ENCODE peak calls at places on chromosome 5, in six cellular contexts. R is left lung, C is upper lobe of right lung, T is PC-3, D is astrocyte of the cerebellum, Y is HepG2. B is an unnamed sample.
A peak's percentile ranks its signal among the peaks of the same experiment; 100 is the strongest.

GRCh38 chr5:76622076-76622475 is 1.1 kb downstream of the F2RL2 start:
- DNase-seq in R (no peak), C (no peak), T (no peak), D (no peak), Y (no peak), B (no peak)

GRCh38 chr5:81893961-81894360 is 77.9 kb upstream of the ATG10 start:
- DNase-seq in R (no peak), C (no peak), T (no peak), D (no peak), Y (no peak), B (no peak)

GRCh38 chr5:151682240-151682639 is 4.5 kb downstream of the SPARC start:
- DNase-seq in R (no peak), C (no peak), T (no peak), D (no peak), Y (no peak), B (no peak)

GRCh38 chr5:64766934-64767333 is 1.6 kb downstream of the SREK1IP1 start:
- DNase-seq in R (no peak), C (no peak), T (no peak), D (no peak), Y (no peak), B (no peak)

GRCh38 chr5:180486636-180487149 is 7.5 kb upstream of the CNOT6 start:
- DNase-seq in R (no peak), C (peak; percentile 20), T (no peak), D (no peak), Y (no peak), B (peak; percentile 45)

GRCh38 chr5:96336351-96336985 is 96.6 kb downstream of the PCSK1 start:
- DNase-seq in R (peak; percentile 46), C (no peak), T (peak; percentile 85), D (peak; percentile 89), Y (peak; percentile 84), B (no peak)

GRCh38 chr5:168708301-168708695 is 129.1 kb upstream of the PANK3 start:
- DNase-seq in R (no peak), C (no peak), T (no peak), D (no peak), Y (no peak), B (no peak)

GRCh38 chr5:28707706-28708105 is 1669.3 kb upstream of the CDH9 start:
- DNase-seq in R (no peak), C (no peak), T (no peak), D (peak; percentile 3), Y (no peak), B (no peak)

GRCh38 chr5:60844429-60844890 is 391 bp upstream of the ELOVL7 start:
- DNase-seq in R (no peak), C (no peak), T (no peak), D (no peak), Y (peak; percentile 5), B (no peak)

GRCh38 chr5:170338272-170338671 is 40.7 kb upstream of the LCP2 start:
- DNase-seq in R (no peak), C (no peak), T (no peak), D (no peak), Y (no peak), B (no peak)

GRCh38 chr5:34968258-34968657 is 38.9 kb downstream of the DNAJC21 start:
- DNase-seq in R (no peak), C (no peak), T (no peak), D (no peak), Y (peak; percentile 46), B (no peak)

GRCh38 chr5:143694357-143694756 is 117.6 kb upstream of the HMHB1 start:
- DNase-seq in R (no peak), C (no peak), T (no peak), D (no peak), Y (peak; percentile 67), B (no peak)

DNA sequence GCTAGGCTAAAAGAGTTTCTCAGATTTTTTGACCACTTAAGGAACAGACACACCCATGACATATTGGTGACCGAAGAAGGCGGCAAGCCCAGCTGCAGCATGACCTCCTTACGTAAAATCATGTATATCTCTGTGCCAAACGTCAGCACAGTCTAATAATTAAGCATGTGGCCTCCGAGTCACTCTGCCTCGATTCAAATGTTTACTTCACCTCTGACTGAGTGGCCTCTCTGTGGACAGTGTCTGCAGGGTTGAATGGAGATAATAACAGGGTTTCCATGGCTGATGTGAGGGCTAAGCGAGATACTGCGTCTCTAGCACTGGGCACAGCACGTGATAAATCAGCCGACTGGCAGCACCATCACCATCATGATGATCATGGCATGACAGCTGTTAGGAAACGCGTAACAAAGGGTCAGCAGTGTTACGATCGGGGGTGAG is 60.5 kb downstream of the ADAMTS2 start:
- DNase-seq in R (no peak), C (peak; percentile 50), T (no peak), D (no peak), Y (no peak), B (peak; percentile 19)
- H3K4me3 ChIP-seq in R (no peak overlapping the region), C (no peak overlapping the region), T (no peak overlapping the region), D (no peak overlapping the region), Y (no peak overlapping the region), B (no peak overlapping the region)

DNA sequence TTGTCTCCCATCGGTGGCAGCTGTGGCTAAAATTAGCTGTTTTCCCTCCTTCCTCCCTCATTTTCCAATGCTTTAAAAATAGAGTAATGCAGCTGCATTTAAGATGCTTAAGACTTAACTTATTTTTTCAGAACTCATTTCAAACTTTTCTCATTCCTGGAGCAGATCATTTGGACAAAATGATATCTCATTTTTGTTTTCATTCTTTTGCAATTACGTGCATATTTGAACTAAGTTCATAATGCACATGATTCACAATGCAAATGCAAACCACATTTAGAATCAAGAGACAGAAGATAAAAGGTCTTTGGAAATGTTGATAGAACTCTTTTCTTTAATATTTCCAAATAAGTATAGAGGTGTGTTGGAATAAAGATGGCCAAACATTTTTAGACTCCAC is 14.7 kb downstream of the HSPB3 start:
- DNase-seq in R (no peak), C (no peak), T (no peak), D (no peak), Y (no peak), B (no peak)
- H3K4me3 ChIP-seq in R (no peak overlapping the region), C (no peak overlapping the region), T (no peak overlapping the region), D (no peak overlapping the region), Y (no peak overlapping the region), B (no peak overlapping the region)

GRCh38 chr5:150570333-150570732 is 62.4 kb downstream of the NDST1 start:
- DNase-seq in R (peak; percentile 14), C (no peak), T (no peak), D (no peak), Y (no peak), B (peak; percentile 50)
- H3K4me3 ChIP-seq in R (no peak overlapping the region), C (no peak overlapping the region), T (no peak overlapping the region), D (no peak overlapping the region), Y (no peak overlapping the region), B (no peak overlapping the region)

GRCh38 chr5:111070272-111071134 is 1.0 kb upstream of the TSLP start:
- DNase-seq in R (no peak), C (peak; percentile 71), T (no peak), D (no peak), Y (no peak), B (no peak)
- H3K4me3 ChIP-seq in R (no peak overlapping the region), C (no peak overlapping the region), T (no peak overlapping the region), D (peak overlapping the region; percentile 21), Y (no peak overlapping the region), B (no peak overlapping the region)

DNA sequence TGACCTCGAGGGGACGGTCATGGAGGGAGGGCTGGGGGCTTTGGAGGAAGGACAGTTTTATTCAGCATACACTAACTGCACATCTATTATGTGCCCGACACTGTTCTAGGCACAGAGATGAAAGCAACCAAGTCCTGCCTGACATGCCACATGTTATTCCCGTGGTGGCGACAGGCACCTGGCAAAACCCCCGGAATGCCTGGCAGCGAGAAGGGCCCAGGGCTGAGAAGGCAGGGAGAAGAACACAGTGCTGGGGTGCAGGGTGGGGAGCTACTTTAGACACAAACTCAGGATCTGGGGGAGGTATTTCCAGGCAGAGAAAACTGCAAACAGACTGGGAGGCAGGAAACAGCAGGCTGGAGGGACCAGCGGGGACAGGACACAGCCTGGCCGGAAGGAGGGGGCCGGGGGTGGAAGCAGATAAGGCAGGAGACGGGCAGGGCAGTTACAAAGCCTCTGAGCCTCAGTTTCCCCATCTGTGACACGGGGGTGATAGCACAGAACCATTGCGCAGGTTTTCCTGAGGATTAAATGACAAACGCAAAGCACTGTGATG is 77.7 kb downstream of the STK10 start:
- DNase-seq in R (no peak), C (no peak), T (no peak), D (no peak), Y (no peak), B (no peak)
- H3K4me3 ChIP-seq in R (no peak overlapping the region), C (no peak overlapping the region), T (no peak overlapping the region), D (no peak overlapping the region), Y (no peak overlapping the region), B (no peak overlapping the region)

DNA sequence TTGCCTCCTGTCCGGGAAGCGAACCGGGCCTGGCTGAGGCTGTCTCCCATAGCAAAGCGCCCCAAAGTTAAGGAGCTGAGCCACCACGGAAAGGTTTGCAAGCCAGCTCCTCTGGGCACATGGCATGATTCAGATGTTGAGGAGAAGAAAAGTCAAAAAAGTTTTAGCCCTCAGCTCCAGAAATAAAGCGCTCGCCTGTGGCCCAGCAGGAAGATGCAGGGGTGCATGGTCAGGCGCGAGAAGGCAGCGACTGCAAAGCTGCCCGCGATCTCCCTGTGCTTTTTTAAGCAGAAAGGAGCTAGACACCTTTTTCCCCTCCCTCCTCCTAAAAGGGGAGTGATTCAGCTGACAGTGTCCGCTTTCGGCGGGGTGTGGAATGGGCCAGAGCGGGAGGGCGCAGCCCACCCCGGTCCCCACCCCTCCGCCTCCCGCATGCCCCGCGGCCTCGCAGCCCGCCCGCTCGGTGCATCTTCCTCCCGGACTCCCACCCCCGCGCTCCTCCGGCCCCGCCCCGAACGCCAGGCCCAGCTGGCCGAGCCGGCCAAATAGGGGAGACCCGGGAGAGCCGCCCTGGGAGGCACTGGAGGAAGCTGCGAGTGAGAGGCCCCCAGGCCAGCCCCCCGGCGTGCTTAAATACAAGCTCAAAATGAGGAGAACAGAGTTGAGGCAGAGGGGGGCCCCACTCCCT is at the start of gene ADAMTS12:
- DNase-seq in R (peak; percentile 42), C (peak; percentile 68), T (no peak), D (no peak), Y (no peak), B (peak; percentile 74)
- H3K4me3 ChIP-seq in R (peak within 1 kb of the TSS; percentile 26), C (peak within 1 kb of the TSS; percentile 52), T (no peak within 1 kb of the TSS), D (peak within 1 kb of the TSS; percentile 61), Y (no peak within 1 kb of the TSS), B (peak within 1 kb of the TSS; percentile 17)